ENCODE peak calls at places on chromosome 1, in six cellular contexts. One of them, this sample, is unnamed.
A peak's percentile ranks its signal among the peaks of the same experiment; 100 is the strongest.

GRCh38 chr1:111515291-111516007 is 12.0 kb upstream of the ADORA3 start:
- DNase-seq in IMR-90: peak; percentile 54
- DNase-seq in adrenal gland: peak; percentile 60
- DNase-seq in CD4-positive, alpha-beta T cell: no peak
- DNase-seq in sigmoid colon: peak; percentile 83
- DNase-seq in lung: no peak
- DNase-seq in this sample: peak; percentile 89

GRCh38 chr1:159091547-159092397 is 15.2 kb upstream of the AIM2 start:
- DNase-seq in IMR-90: peak; percentile 86
- DNase-seq in CD4-positive, alpha-beta T cell: no peak
- DNase-seq in lung: no peak
- DNase-seq in adrenal gland: no peak
- DNase-seq in sigmoid colon: no peak
- DNase-seq in this sample: no peak

GRCh38 chr1:226723640-226724532 is 15.2 kb downstream of the ITPKB start:
- DNase-seq in lung: no peak
- DNase-seq in adrenal gland: no peak
- DNase-seq in CD4-positive, alpha-beta T cell: no peak
- DNase-seq in sigmoid colon: peak; percentile 80
- DNase-seq in IMR-90: peak; percentile 73
- DNase-seq in this sample: no peak

GRCh38 chr1:29318724-29319123 is 82.4 kb downstream of the PTPRU start:
- DNase-seq in lung: no peak
- DNase-seq in CD4-positive, alpha-beta T cell: no peak
- DNase-seq in IMR-90: no peak
- DNase-seq in adrenal gland: no peak
- DNase-seq in sigmoid colon: peak; percentile 52
- DNase-seq in this sample: no peak

GRCh38 chr1:55217226-55217996 is 2.2 kb upstream of the USP24 start:
- DNase-seq in adrenal gland: no peak
- DNase-seq in IMR-90: no peak
- DNase-seq in lung: no peak
- DNase-seq in sigmoid colon: no peak
- DNase-seq in CD4-positive, alpha-beta T cell: no peak
- DNase-seq in this sample: no peak

GRCh38 chr1:146034976-146035469 is 13.5 kb upstream of the HJV start:
- DNase-seq in lung: no peak
- DNase-seq in adrenal gland: no peak
- DNase-seq in CD4-positive, alpha-beta T cell: no peak
- DNase-seq in sigmoid colon: no peak
- DNase-seq in IMR-90: no peak
- DNase-seq in this sample: no peak

GRCh38 chr1:229230893-229231753 is 39.8 kb upstream of the RAB4A start:
- DNase-seq in lung: no peak
- DNase-seq in sigmoid colon: peak; percentile 61
- DNase-seq in CD4-positive, alpha-beta T cell: no peak
- DNase-seq in adrenal gland: no peak
- DNase-seq in IMR-90: no peak
- DNase-seq in this sample: no peak

GRCh38 chr1:149931212-149931805 is 3.7 kb upstream of the SF3B4 start:
- DNase-seq in sigmoid colon: no peak
- DNase-seq in lung: no peak
- DNase-seq in IMR-90: peak; percentile 16
- DNase-seq in CD4-positive, alpha-beta T cell: no peak
- DNase-seq in adrenal gland: no peak
- DNase-seq in this sample: no peak

GRCh38 chr1:64564891-64565290 is 95.0 kb downstream of the CACHD1 start:
- DNase-seq in sigmoid colon: no peak
- DNase-seq in lung: no peak
- DNase-seq in IMR-90: no peak
- DNase-seq in adrenal gland: no peak
- DNase-seq in CD4-positive, alpha-beta T cell: no peak
- DNase-seq in this sample: no peak

GRCh38 chr1:80171101-80171500 is 1164.6 kb upstream of the ADGRL4 start:
- DNase-seq in IMR-90: no peak
- DNase-seq in adrenal gland: no peak
- DNase-seq in CD4-positive, alpha-beta T cell: no peak
- DNase-seq in sigmoid colon: no peak
- DNase-seq in lung: no peak
- DNase-seq in this sample: no peak

GRCh38 chr1:234565132-234565531 is 44.8 kb downstream of the IRF2BP2 start:
- DNase-seq in sigmoid colon: no peak
- DNase-seq in lung: no peak
- DNase-seq in adrenal gland: no peak
- DNase-seq in IMR-90: no peak
- DNase-seq in CD4-positive, alpha-beta T cell: no peak
- DNase-seq in this sample: no peak

GRCh38 chr1:17292299-17293198 is 15.4 kb upstream of the PADI4 start:
- DNase-seq in IMR-90: no peak
- DNase-seq in sigmoid colon: no peak
- DNase-seq in CD4-positive, alpha-beta T cell: no peak
- DNase-seq in adrenal gland: no peak
- DNase-seq in lung: no peak
- DNase-seq in this sample: no peak

GRCh38 chr1:184028854-184029623 is 8.5 kb downstream of the COLGALT2 start:
- DNase-seq in IMR-90: no peak
- DNase-seq in sigmoid colon: no peak
- DNase-seq in adrenal gland: peak; percentile 37
- DNase-seq in CD4-positive, alpha-beta T cell: no peak
- DNase-seq in lung: no peak
- DNase-seq in this sample: peak; percentile 58

GRCh38 chr1:245961137-245961540 is 545.9 kb downstream of the SMYD3 start:
- DNase-seq in IMR-90: peak; percentile 44
- DNase-seq in adrenal gland: no peak
- DNase-seq in CD4-positive, alpha-beta T cell: no peak
- DNase-seq in lung: no peak
- DNase-seq in sigmoid colon: no peak
- DNase-seq in this sample: no peak

DNA sequence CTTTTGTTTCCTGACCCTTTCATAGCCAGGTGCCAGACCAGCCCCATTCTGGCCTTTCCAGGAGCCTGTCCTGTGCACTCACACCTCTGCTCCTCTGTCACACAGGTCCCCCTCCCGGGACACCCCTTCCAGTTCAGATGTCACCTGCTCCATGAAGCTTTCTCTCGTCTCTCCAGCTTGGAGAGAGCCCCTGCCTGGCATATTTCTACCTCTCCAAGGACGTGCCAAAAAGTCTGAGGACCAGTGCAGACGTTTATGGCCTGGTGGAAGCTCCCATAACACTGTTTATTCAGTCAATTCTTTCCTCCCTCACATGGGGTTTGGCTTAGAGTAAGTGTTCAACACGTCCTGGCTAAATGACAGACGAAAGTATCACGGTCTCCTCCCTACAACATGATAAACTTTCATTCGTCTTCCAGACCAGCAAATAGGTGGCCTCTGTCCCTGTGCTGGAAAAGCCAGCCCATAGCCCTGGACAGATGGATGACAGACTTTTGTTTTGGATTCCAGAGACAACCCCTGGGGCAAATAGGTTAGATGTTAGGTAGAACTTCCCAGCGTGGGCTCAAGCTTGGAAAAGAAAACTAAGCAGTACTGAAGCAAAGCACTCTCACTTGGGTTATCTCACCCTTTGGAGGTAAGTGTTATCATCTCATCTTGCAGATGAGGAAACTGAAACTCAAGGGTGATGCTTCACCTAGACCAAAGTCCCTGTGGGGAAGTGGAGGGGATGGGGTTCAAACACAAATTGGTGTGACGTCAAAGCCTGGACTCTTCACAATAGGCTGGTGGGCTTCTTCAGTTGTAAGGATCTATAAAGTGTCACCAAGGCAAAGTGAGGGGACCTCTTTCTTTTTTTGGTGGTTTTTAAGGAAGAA is 52.9 kb upstream of the ECE1 start:
- DNase-seq in sigmoid colon: peak; percentile 71
- DNase-seq in CD4-positive, alpha-beta T cell: no peak
- DNase-seq in adrenal gland: no peak
- DNase-seq in lung: no peak
- DNase-seq in IMR-90: no peak
- DNase-seq in this sample: no peak
- H3K27ac ChIP-seq in sigmoid colon: peak overlapping the region; percentile 96
- H3K27ac ChIP-seq in CD4-positive, alpha-beta T cell: peak overlapping the region; percentile 0
- H3K27ac ChIP-seq in adrenal gland: peak overlapping the region; percentile 76
- H3K27ac ChIP-seq in lung: peak overlapping the region; percentile 82
- H3K27ac ChIP-seq in IMR-90: peak overlapping the region; percentile 75
- H3K27ac ChIP-seq in this sample: peak overlapping the region; percentile 61

GRCh38 chr1:174963547-174964125 is 36.1 kb upstream of the CACYBP start:
- DNase-seq in lung: no peak
- DNase-seq in adrenal gland: no peak
- DNase-seq in sigmoid colon: no peak
- DNase-seq in CD4-positive, alpha-beta T cell: no peak
- DNase-seq in IMR-90: no peak
- DNase-seq in this sample: no peak
- H3K27ac ChIP-seq in lung: no peak overlapping the region
- H3K27ac ChIP-seq in adrenal gland: no peak overlapping the region
- H3K27ac ChIP-seq in sigmoid colon: peak overlapping the region; percentile 81
- H3K27ac ChIP-seq in CD4-positive, alpha-beta T cell: peak overlapping the region; percentile 88
- H3K27ac ChIP-seq in IMR-90: no peak overlapping the region
- H3K27ac ChIP-seq in this sample: no peak overlapping the region

GRCh38 chr1:172898866-172899265 is 151.9 kb downstream of the TNFSF18 start:
- DNase-seq in adrenal gland: no peak
- DNase-seq in lung: no peak
- DNase-seq in CD4-positive, alpha-beta T cell: no peak
- DNase-seq in sigmoid colon: no peak
- DNase-seq in IMR-90: peak; percentile 87
- DNase-seq in this sample: no peak
- H3K27ac ChIP-seq in adrenal gland: no peak overlapping the region
- H3K27ac ChIP-seq in lung: no peak overlapping the region
- H3K27ac ChIP-seq in CD4-positive, alpha-beta T cell: no peak overlapping the region
- H3K27ac ChIP-seq in sigmoid colon: no peak overlapping the region
- H3K27ac ChIP-seq in IMR-90: peak overlapping the region; percentile 69
- H3K27ac ChIP-seq in this sample: no peak overlapping the region

GRCh38 chr1:156803086-156803851 is 13.4 kb downstream of the SH2D2A start:
- DNase-seq in adrenal gland: no peak
- DNase-seq in CD4-positive, alpha-beta T cell: no peak
- DNase-seq in lung: no peak
- DNase-seq in sigmoid colon: no peak
- DNase-seq in IMR-90: no peak
- DNase-seq in this sample: no peak

GRCh38 chr1:156806512-156807440 is 9.9 kb downstream of the SH2D2A start:
- DNase-seq in sigmoid colon: no peak
- DNase-seq in CD4-positive, alpha-beta T cell: no peak
- DNase-seq in lung: no peak
- DNase-seq in IMR-90: no peak
- DNase-seq in adrenal gland: no peak
- DNase-seq in this sample: no peak

GRCh38 chr1:156805766-156806511 is 10.7 kb downstream of the SH2D2A start:
- DNase-seq in sigmoid colon: peak; percentile 90
- DNase-seq in adrenal gland: no peak
- DNase-seq in lung: no peak
- DNase-seq in CD4-positive, alpha-beta T cell: no peak
- DNase-seq in IMR-90: peak; percentile 92
- DNase-seq in this sample: no peak

GRCh38 chr1:156804026-156804425 is 12.6 kb downstream of the SH2D2A start:
- DNase-seq in IMR-90: no peak
- DNase-seq in sigmoid colon: no peak
- DNase-seq in adrenal gland: no peak
- DNase-seq in lung: no peak
- DNase-seq in CD4-positive, alpha-beta T cell: no peak
- DNase-seq in this sample: no peak

GRCh38 chr1:156804572-156805243 is 11.9 kb downstream of the SH2D2A start:
- DNase-seq in lung: no peak
- DNase-seq in CD4-positive, alpha-beta T cell: no peak
- DNase-seq in IMR-90: peak; percentile 51
- DNase-seq in adrenal gland: no peak
- DNase-seq in sigmoid colon: no peak
- DNase-seq in this sample: no peak
- H3K27ac ChIP-seq in lung: no peak overlapping the region
- H3K27ac ChIP-seq in CD4-positive, alpha-beta T cell: no peak overlapping the region
- H3K27ac ChIP-seq in IMR-90: no peak overlapping the region
- H3K27ac ChIP-seq in adrenal gland: no peak overlapping the region
- H3K27ac ChIP-seq in sigmoid colon: peak overlapping the region; percentile 26
- H3K27ac ChIP-seq in this sample: no peak overlapping the region